ENCODE peak calls at places on chromosomes 6 and 20, in six cellular contexts. One of them, this sample, is unnamed.
A peak's percentile ranks its signal among the peaks of the same experiment; 100 is the strongest.

GRCh38 chr6:110714143-110714542 is 101.1 kb downstream of the CDK19 start:
- DNase-seq in PC-9: no peak
- DNase-seq in heart left ventricle: no peak
- DNase-seq in left ventricle myocardium inferior: no peak
- DNase-seq in body of pancreas: no peak
- DNase-seq in colonic mucosa: no peak
- DNase-seq in this sample: no peak

GRCh38 chr6:81214414-81215091 is 537.9 kb downstream of the TENT5A start:
- DNase-seq in body of pancreas: no peak
- DNase-seq in colonic mucosa: no peak
- DNase-seq in left ventricle myocardium inferior: no peak
- DNase-seq in heart left ventricle: no peak
- DNase-seq in PC-9: no peak
- DNase-seq in this sample: peak; percentile 9

GRCh38 chr6:106102034-106102433 is 15.9 kb downstream of the PRDM1 start:
- DNase-seq in body of pancreas: no peak
- DNase-seq in left ventricle myocardium inferior: no peak
- DNase-seq in colonic mucosa: no peak
- DNase-seq in heart left ventricle: no peak
- DNase-seq in PC-9: peak; percentile 31
- DNase-seq in this sample: no peak

GRCh38 chr20:53149652-53150205 is 177.6 kb downstream of the TSHZ2 start:
- DNase-seq in PC-9: no peak
- DNase-seq in left ventricle myocardium inferior: no peak
- DNase-seq in body of pancreas: no peak
- DNase-seq in colonic mucosa: peak; percentile 20
- DNase-seq in heart left ventricle: no peak
- DNase-seq in this sample: no peak

GRCh38 chr6:44116643-44117382 is 10.4 kb downstream of the MRPL14 start:
- DNase-seq in heart left ventricle: no peak
- DNase-seq in left ventricle myocardium inferior: no peak
- DNase-seq in body of pancreas: peak; percentile 29
- DNase-seq in PC-9: peak; percentile 48
- DNase-seq in colonic mucosa: no peak
- DNase-seq in this sample: no peak

GRCh38 chr6:6694825-6695710 is 106.5 kb downstream of the LY86 start:
- DNase-seq in PC-9: no peak
- DNase-seq in colonic mucosa: peak; percentile 91
- DNase-seq in left ventricle myocardium inferior: peak; percentile 50
- DNase-seq in heart left ventricle: peak; percentile 66
- DNase-seq in body of pancreas: no peak
- DNase-seq in this sample: peak; percentile 90

GRCh38 chr6:1724124-1724523 is 114.4 kb downstream of the FOXC1 start:
- DNase-seq in PC-9: peak; percentile 52
- DNase-seq in body of pancreas: no peak
- DNase-seq in left ventricle myocardium inferior: no peak
- DNase-seq in colonic mucosa: no peak
- DNase-seq in heart left ventricle: no peak
- DNase-seq in this sample: no peak

GRCh38 chr20:61853073-61854005 is 212.3 kb downstream of the TAF4 start:
- DNase-seq in body of pancreas: no peak
- DNase-seq in left ventricle myocardium inferior: no peak
- DNase-seq in PC-9: no peak
- DNase-seq in heart left ventricle: no peak
- DNase-seq in colonic mucosa: no peak
- DNase-seq in this sample: no peak

GRCh38 chr6:112330071-112330876 is 16.9 kb upstream of the RFPL4B start:
- DNase-seq in heart left ventricle: no peak
- DNase-seq in left ventricle myocardium inferior: no peak
- DNase-seq in PC-9: peak; percentile 74
- DNase-seq in body of pancreas: no peak
- DNase-seq in colonic mucosa: no peak
- DNase-seq in this sample: no peak

GRCh38 chr20:957544-957943 is 41.4 kb upstream of the ANGPT4 start:
- DNase-seq in colonic mucosa: no peak
- DNase-seq in body of pancreas: no peak
- DNase-seq in left ventricle myocardium inferior: no peak
- DNase-seq in PC-9: no peak
- DNase-seq in heart left ventricle: no peak
- DNase-seq in this sample: no peak

GRCh38 chr6:49543087-49543858 is 7.2 kb upstream of the C6orf141 start:
- DNase-seq in heart left ventricle: no peak
- DNase-seq in left ventricle myocardium inferior: no peak
- DNase-seq in PC-9: no peak
- DNase-seq in body of pancreas: no peak
- DNase-seq in colonic mucosa: no peak
- DNase-seq in this sample: no peak

GRCh38 chr20:32506721-32507120 is 78.4 kb downstream of the NOL4L start:
- DNase-seq in body of pancreas: no peak
- DNase-seq in left ventricle myocardium inferior: no peak
- DNase-seq in colonic mucosa: no peak
- DNase-seq in PC-9: no peak
- DNase-seq in heart left ventricle: no peak
- DNase-seq in this sample: no peak

GRCh38 chr20:63178445-63178818 is 37.5 kb downstream of the YTHDF1 start:
- DNase-seq in body of pancreas: no peak
- DNase-seq in left ventricle myocardium inferior: no peak
- DNase-seq in heart left ventricle: no peak
- DNase-seq in colonic mucosa: no peak
- DNase-seq in PC-9: no peak
- DNase-seq in this sample: no peak

GRCh38 chr6:160085713-160086505 is 35.7 kb upstream of the SLC22A1 start:
- DNase-seq in left ventricle myocardium inferior: no peak
- DNase-seq in colonic mucosa: peak; percentile 80
- DNase-seq in body of pancreas: no peak
- DNase-seq in heart left ventricle: no peak
- DNase-seq in PC-9: no peak
- DNase-seq in this sample: peak; percentile 85

GRCh38 chr6:160086754-160087153 is 34.9 kb upstream of the SLC22A1 start:
- DNase-seq in colonic mucosa: no peak
- DNase-seq in PC-9: no peak
- DNase-seq in heart left ventricle: no peak
- DNase-seq in left ventricle myocardium inferior: no peak
- DNase-seq in body of pancreas: no peak
- DNase-seq in this sample: no peak

GRCh38 chr6:160088069-160088773 is 33.4 kb upstream of the SLC22A1 start:
- DNase-seq in PC-9: no peak
- DNase-seq in colonic mucosa: peak; percentile 79
- DNase-seq in heart left ventricle: peak; percentile 68
- DNase-seq in body of pancreas: peak; percentile 69
- DNase-seq in left ventricle myocardium inferior: peak; percentile 51
- DNase-seq in this sample: no peak

GRCh38 chr6:160089534-160089897 is 32.1 kb upstream of the SLC22A1 start:
- DNase-seq in PC-9: no peak
- DNase-seq in colonic mucosa: no peak
- DNase-seq in body of pancreas: no peak
- DNase-seq in left ventricle myocardium inferior: no peak
- DNase-seq in heart left ventricle: no peak
- DNase-seq in this sample: no peak

DNA sequence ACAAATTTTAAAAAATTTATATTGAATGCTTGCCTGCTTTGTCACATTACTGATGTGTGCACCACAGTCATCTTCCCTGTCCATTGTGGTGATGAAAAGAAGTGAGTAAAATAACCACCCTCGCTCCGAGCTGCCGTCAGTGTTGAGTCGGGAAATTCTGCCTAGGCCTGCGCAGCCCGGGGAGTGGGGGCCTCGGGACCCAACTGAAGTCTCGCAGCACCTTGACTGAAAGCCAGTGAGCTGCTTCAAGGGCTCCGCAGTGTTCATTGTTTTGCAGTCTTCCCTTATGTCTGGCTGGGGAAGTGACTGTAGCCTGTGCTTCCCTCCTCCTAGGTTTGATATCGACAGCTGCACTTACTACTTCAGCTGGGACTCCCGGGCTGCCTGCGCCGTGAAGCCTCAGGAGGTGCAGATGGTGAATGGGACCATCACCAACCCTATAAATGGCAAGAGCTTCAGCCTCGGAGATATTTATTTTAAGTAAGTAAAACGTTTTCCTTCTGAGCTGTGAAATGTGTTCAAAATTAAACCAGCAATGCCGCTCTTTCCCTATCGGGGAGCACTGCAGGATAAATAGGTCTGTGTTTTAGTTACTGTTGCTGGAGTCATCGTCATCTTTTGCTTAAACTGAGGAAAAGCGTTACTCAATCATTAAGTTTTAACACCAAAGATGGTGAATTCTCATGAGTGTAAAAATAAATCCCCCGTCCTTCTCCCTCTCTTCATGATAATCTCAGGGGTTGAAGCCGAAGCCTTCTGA is 32.7 kb upstream of the SLC22A1 start:
- DNase-seq in body of pancreas: no peak
- DNase-seq in heart left ventricle: no peak
- DNase-seq in left ventricle myocardium inferior: no peak
- DNase-seq in PC-9: no peak
- DNase-seq in colonic mucosa: no peak
- DNase-seq in this sample: no peak
- H3K36me3 ChIP-seq in body of pancreas: peaks cover 28% of the 10 kb centered on the region
- H3K36me3 ChIP-seq in heart left ventricle: peaks cover 97% of the 10 kb centered on the region
- H3K36me3 ChIP-seq in left ventricle myocardium inferior: peaks cover 97% of the 10 kb centered on the region
- H3K36me3 ChIP-seq in PC-9: peaks cover 14% of the 10 kb centered on the region
- H3K36me3 ChIP-seq in colonic mucosa: peaks cover 3% of the 10 kb centered on the region
- H3K36me3 ChIP-seq in this sample: peaks cover 6% of the 10 kb centered on the region

DNA sequence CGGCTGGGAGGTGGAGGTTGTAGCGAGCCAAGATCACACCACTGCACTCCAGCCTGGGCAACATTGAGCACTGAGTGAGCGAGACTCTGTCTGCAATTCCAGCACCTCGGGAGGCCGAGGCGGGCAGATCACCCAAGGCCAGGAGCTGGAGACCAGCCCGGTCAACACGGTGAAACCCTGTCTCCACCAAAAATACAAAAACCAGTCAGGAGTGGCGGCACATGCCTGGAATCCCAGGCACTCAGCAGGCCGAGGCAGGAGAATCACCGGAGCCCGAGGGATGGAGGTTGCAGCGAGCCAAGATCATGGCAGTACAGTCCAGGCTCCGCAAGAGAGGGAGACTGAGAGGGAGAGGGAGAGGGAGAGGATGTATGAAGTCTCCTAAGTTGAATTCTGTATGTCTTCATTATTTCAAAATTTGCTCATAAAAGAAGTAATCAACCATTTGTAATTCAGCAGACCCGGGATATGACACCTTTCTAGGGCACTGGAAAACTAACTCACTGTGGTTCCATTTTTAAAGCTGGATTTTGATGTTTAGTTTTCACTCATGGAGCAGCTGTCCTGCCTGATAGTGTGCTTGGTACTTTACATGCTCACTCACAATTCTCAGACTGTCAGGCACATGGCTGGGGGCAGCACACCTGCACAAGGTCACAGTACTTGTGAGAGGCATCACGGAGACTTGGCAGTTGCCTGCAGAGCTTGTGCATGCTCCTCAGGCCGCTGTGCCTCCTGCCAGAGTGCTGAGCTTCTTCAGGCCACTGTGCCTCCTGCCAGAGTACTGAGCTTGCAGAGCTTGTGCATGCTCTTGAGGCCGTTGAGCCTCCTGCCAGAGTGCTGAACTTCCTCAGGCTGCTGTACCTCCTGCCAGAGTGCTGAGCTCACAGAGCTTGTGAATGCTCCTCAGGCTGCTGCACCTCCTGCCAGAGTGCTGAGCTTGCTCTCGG is 106.2 kb downstream of the ERMARD start:
- DNase-seq in left ventricle myocardium inferior: no peak
- DNase-seq in body of pancreas: no peak
- DNase-seq in heart left ventricle: no peak
- DNase-seq in colonic mucosa: no peak
- DNase-seq in PC-9: no peak
- DNase-seq in this sample: no peak
- H3K9me3 ChIP-seq in left ventricle myocardium inferior: peaks cover 16% of the 10 kb centered on the region
- H3K9me3 ChIP-seq in body of pancreas: no peaks in the 10 kb centered on the region
- H3K9me3 ChIP-seq in heart left ventricle: no peaks in the 10 kb centered on the region
- H3K9me3 ChIP-seq in colonic mucosa: no peaks in the 10 kb centered on the region
- H3K9me3 ChIP-seq in PC-9: no peaks in the 10 kb centered on the region
- H3K9me3 ChIP-seq in this sample: peaks cover 5% of the 10 kb centered on the region

DNA sequence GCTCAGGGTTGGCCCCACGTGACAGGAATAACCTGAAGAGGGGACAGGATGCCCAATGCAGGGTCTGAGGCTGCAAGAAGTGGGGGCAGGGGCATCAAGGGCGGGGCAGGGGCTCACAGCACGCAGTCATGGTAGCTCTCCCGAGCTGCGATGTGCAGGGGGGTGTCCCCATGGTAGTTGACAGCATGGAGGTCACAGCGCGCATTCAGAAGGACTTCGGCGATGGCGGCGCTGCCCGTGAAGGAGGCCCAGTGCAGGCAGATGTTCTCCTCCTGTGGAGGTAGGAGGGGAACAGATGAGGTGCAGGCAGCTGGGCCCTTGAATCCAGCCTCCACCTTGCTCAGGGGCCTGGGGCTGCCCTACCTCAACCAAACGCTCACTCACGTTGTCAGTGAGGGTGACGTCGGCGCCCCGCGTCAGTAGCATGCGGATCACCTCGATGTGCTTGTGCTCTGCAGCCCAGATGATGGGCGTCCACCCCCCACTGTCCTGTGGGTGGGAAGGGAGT is 5.8 kb upstream of the SLC44A4 start:
- DNase-seq in colonic mucosa: no peak
- DNase-seq in PC-9: no peak
- DNase-seq in heart left ventricle: no peak
- DNase-seq in left ventricle myocardium inferior: no peak
- DNase-seq in body of pancreas: no peak
- DNase-seq in this sample: no peak
- H3K36me3 ChIP-seq in colonic mucosa: no peaks in the 10 kb centered on the region
- H3K36me3 ChIP-seq in PC-9: peaks cover 5% of the 10 kb centered on the region
- H3K36me3 ChIP-seq in heart left ventricle: peaks cover 95% of the 10 kb centered on the region
- H3K36me3 ChIP-seq in left ventricle myocardium inferior: peaks cover 94% of the 10 kb centered on the region
- H3K36me3 ChIP-seq in body of pancreas: peaks cover 7% of the 10 kb centered on the region
- H3K36me3 ChIP-seq in this sample: peaks cover 8% of the 10 kb centered on the region

DNA sequence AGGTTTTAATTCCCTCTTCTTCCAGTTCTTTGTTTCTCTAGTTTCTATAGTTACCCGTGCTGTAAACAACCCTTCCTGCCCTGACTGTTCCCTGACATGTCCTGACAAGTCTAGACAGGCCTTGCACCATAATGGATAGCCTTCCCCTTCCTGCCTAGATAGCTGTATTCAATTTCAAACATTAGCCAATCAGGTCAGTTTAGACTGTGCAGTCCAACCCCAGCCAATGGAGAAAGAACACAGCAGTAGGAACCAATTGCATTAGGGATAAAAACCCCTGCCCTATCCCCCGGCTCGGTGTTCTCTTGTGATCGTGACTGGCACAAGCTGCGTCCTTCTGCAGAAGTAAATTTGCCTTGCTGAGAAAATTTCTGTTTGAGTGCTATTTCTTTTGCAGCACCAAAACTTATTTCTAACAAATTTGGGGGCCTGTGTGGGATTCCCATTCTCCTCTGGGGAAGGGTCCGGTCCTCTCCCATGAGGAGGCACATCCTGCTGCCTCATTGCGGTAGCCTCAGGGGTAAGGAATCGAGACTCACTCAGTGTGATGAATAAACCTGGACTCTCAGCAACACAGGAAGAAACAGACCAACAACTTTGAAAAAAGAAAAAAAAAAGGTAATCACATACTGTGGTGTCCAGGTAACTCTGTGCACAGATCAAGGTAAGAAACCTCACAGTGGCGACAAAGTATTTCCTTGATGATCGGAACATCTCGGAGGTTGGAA is 248.7 kb upstream of the ECI2 start:
- DNase-seq in body of pancreas: no peak
- DNase-seq in PC-9: no peak
- DNase-seq in left ventricle myocardium inferior: no peak
- DNase-seq in colonic mucosa: no peak
- DNase-seq in heart left ventricle: no peak
- DNase-seq in this sample: no peak
- H3K9me3 ChIP-seq in body of pancreas: no peaks in the 10 kb centered on the region
- H3K9me3 ChIP-seq in PC-9: no peaks in the 10 kb centered on the region
- H3K9me3 ChIP-seq in left ventricle myocardium inferior: peaks cover 21% of the 10 kb centered on the region
- H3K9me3 ChIP-seq in colonic mucosa: no peaks in the 10 kb centered on the region
- H3K9me3 ChIP-seq in heart left ventricle: no peaks in the 10 kb centered on the region
- H3K9me3 ChIP-seq in this sample: peaks cover 24% of the 10 kb centered on the region

This sample was measured in mucosa of descending colon.